ENCODE peak calls at places on chromosomes 2 and 18, in ten cellular contexts. One of them, this sample, is unnamed.

GRCh38 chr2:85675427-85675826 is 7.4 kb upstream of the SFTPB start:
- DNase-seq in spleen: no peak
- DNase-seq in stomach: no peak
- DNase-seq in right lobe of liver: no peak
- DNase-seq in GM12865: no peak
- DNase-seq in fibroblast of lung: no peak
- DNase-seq in cardiac muscle cell: no peak
- DNase-seq in nephron progenitor cell: no peak
- DNase-seq in heart right ventricle: no peak
- DNase-seq in fibroblast of pulmonary artery: no peak
- DNase-seq in this sample: no peak

GRCh38 chr2:101528501-101528900 is 53.6 kb upstream of the RFX8 start:
- DNase-seq in spleen: no peak
- DNase-seq in stomach: no peak
- DNase-seq in right lobe of liver: no peak
- DNase-seq in GM12865: no peak
- DNase-seq in fibroblast of lung: no peak
- DNase-seq in cardiac muscle cell: no peak
- DNase-seq in nephron progenitor cell: no peak
- DNase-seq in heart right ventricle: no peak
- DNase-seq in fibroblast of pulmonary artery: no peak
- DNase-seq in this sample: no peak

GRCh38 chr2:56874717-56875116 is 690.9 kb downstream of the CCDC85A start:
- DNase-seq in spleen: no peak
- DNase-seq in stomach: no peak
- DNase-seq in right lobe of liver: no peak
- DNase-seq in GM12865: no peak
- DNase-seq in fibroblast of lung: no peak
- DNase-seq in cardiac muscle cell: no peak
- DNase-seq in nephron progenitor cell: no peak
- DNase-seq in heart right ventricle: no peak
- DNase-seq in fibroblast of pulmonary artery: no peak
- DNase-seq in this sample: no peak

GRCh38 chr18:60662491-60662890 is 289.9 kb upstream of the MC4R start:
- DNase-seq in spleen: peak; percentile 62
- DNase-seq in stomach: no peak
- DNase-seq in right lobe of liver: no peak
- DNase-seq in GM12865: no peak
- DNase-seq in fibroblast of lung: no peak
- DNase-seq in cardiac muscle cell: no peak
- DNase-seq in nephron progenitor cell: no peak
- DNase-seq in heart right ventricle: no peak
- DNase-seq in fibroblast of pulmonary artery: no peak
- DNase-seq in this sample: no peak

GRCh38 chr2:187233811-187234210 is 214.2 kb downstream of the CALCRL start:
- DNase-seq in spleen: no peak
- DNase-seq in stomach: no peak
- DNase-seq in right lobe of liver: no peak
- DNase-seq in GM12865: no peak
- DNase-seq in fibroblast of lung: no peak
- DNase-seq in cardiac muscle cell: peak; percentile 10
- DNase-seq in nephron progenitor cell: no peak
- DNase-seq in heart right ventricle: no peak
- DNase-seq in fibroblast of pulmonary artery: peak; percentile 35
- DNase-seq in this sample: no peak

GRCh38 chr18:52435301-52435700 is 95.3 kb downstream of the DCC start:
- DNase-seq in spleen: no peak
- DNase-seq in stomach: no peak
- DNase-seq in right lobe of liver: no peak
- DNase-seq in GM12865: no peak
- DNase-seq in fibroblast of lung: no peak
- DNase-seq in cardiac muscle cell: no peak
- DNase-seq in nephron progenitor cell: no peak
- DNase-seq in heart right ventricle: no peak
- DNase-seq in fibroblast of pulmonary artery: no peak
- DNase-seq in this sample: no peak

GRCh38 chr18:62109676-62110075 is 77.2 kb downstream of the PIGN start:
- DNase-seq in spleen: no peak
- DNase-seq in stomach: no peak
- DNase-seq in right lobe of liver: no peak
- DNase-seq in GM12865: no peak
- DNase-seq in fibroblast of lung: peak; percentile 63
- DNase-seq in cardiac muscle cell: no peak
- DNase-seq in nephron progenitor cell: no peak
- DNase-seq in heart right ventricle: no peak
- DNase-seq in fibroblast of pulmonary artery: no peak
- DNase-seq in this sample: no peak

GRCh38 chr2:57880446-57880845 is 166.2 kb upstream of the VRK2 start:
- DNase-seq in spleen: no peak
- DNase-seq in stomach: no peak
- DNase-seq in right lobe of liver: no peak
- DNase-seq in GM12865: no peak
- DNase-seq in fibroblast of lung: no peak
- DNase-seq in cardiac muscle cell: peak; percentile 11
- DNase-seq in nephron progenitor cell: no peak
- DNase-seq in heart right ventricle: no peak
- DNase-seq in fibroblast of pulmonary artery: no peak
- DNase-seq in this sample: no peak

DNA sequence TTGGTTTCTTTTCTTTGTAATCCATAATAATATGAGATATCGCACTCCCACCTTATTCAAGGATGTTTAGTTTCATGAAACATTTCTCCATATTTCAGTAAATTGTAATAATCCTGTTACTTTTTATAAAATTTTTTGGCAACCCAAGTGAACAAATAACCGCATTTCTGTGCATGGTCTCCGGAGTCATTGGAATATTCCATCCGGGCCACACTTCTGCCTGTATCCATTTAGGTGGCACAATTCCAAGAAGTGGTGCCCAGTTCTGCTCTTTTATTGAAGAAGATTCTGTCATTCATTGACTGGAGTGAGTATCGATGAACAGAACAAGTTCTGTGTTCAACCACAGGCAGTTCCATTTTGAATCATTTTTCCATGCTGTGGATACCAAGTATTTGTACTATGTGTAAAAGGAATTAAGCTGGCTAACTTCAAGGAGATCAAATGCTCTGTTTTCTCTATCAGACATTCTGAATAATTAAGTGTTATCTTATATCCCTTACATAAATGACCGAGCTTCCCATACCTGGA is 26.6 kb upstream of the ICOS start:
- DNase-seq in spleen: no peak
- DNase-seq in stomach: no peak
- DNase-seq in right lobe of liver: no peak
- DNase-seq in GM12865: no peak
- DNase-seq in fibroblast of lung: no peak
- DNase-seq in cardiac muscle cell: no peak
- DNase-seq in nephron progenitor cell: no peak
- DNase-seq in heart right ventricle: no peak
- DNase-seq in fibroblast of pulmonary artery: no peak
- DNase-seq in this sample: no peak
- TF ChIP-seq CTCF in spleen: no peak
- TF ChIP-seq CTCF in stomach: no peak
- TF ChIP-seq CTCF in right lobe of liver: no peak
- TF ChIP-seq CTCF in GM12865: no peak
- TF ChIP-seq CTCF in fibroblast of lung: no peak
- TF ChIP-seq CTCF in cardiac muscle cell: no peak
- TF ChIP-seq CTCF in nephron progenitor cell: no peak
- TF ChIP-seq CTCF in heart right ventricle: no peak
- TF ChIP-seq CTCF in fibroblast of pulmonary artery: no peak
- TF ChIP-seq CTCF in this sample: no peak

GRCh38 chr2:208360259-208361076 is 46.1 kb upstream of the PTH2R start:
- DNase-seq in spleen: peak; percentile 77
- DNase-seq in stomach: no peak
- DNase-seq in right lobe of liver: no peak
- DNase-seq in GM12865: no peak
- DNase-seq in fibroblast of lung: no peak
- DNase-seq in cardiac muscle cell: no peak
- DNase-seq in nephron progenitor cell: no peak
- DNase-seq in heart right ventricle: no peak
- DNase-seq in fibroblast of pulmonary artery: no peak
- DNase-seq in this sample: no peak

GRCh38 chr2:208354964-208355381 is 51.6 kb upstream of the PTH2R start:
- DNase-seq in spleen: no peak
- DNase-seq in stomach: no peak
- DNase-seq in right lobe of liver: no peak
- DNase-seq in GM12865: no peak
- DNase-seq in fibroblast of lung: no peak
- DNase-seq in cardiac muscle cell: no peak
- DNase-seq in nephron progenitor cell: no peak
- DNase-seq in heart right ventricle: no peak
- DNase-seq in fibroblast of pulmonary artery: no peak
- DNase-seq in this sample: no peak

GRCh38 chr2:208358758-208359631 is 47.6 kb upstream of the PTH2R start:
- DNase-seq in spleen: no peak
- DNase-seq in stomach: no peak
- DNase-seq in right lobe of liver: no peak
- DNase-seq in GM12865: no peak
- DNase-seq in fibroblast of lung: no peak
- DNase-seq in cardiac muscle cell: peak; percentile 35
- DNase-seq in nephron progenitor cell: no peak
- DNase-seq in heart right ventricle: no peak
- DNase-seq in fibroblast of pulmonary artery: peak; percentile 34
- DNase-seq in this sample: no peak

GRCh38 chr2:208359632-208359986 is 47.0 kb upstream of the PTH2R start:
- DNase-seq in spleen: peak; percentile 86
- DNase-seq in stomach: no peak
- DNase-seq in right lobe of liver: peak; percentile 28
- DNase-seq in GM12865: no peak
- DNase-seq in fibroblast of lung: no peak
- DNase-seq in cardiac muscle cell: no peak
- DNase-seq in nephron progenitor cell: no peak
- DNase-seq in heart right ventricle: peak; percentile 21
- DNase-seq in fibroblast of pulmonary artery: no peak
- DNase-seq in this sample: no peak

GRCh38 chr2:208356846-208357574 is 49.6 kb upstream of the PTH2R start:
- DNase-seq in spleen: no peak
- DNase-seq in stomach: no peak
- DNase-seq in right lobe of liver: no peak
- DNase-seq in GM12865: no peak
- DNase-seq in fibroblast of lung: peak; percentile 6
- DNase-seq in cardiac muscle cell: no peak
- DNase-seq in nephron progenitor cell: no peak
- DNase-seq in heart right ventricle: no peak
- DNase-seq in fibroblast of pulmonary artery: no peak
- DNase-seq in this sample: no peak
- TF ChIP-seq CTCF in spleen: no peak
- TF ChIP-seq CTCF in stomach: no peak
- TF ChIP-seq CTCF in right lobe of liver: peak; percentile 10
- TF ChIP-seq CTCF in GM12865: no peak
- TF ChIP-seq CTCF in fibroblast of lung: no peak
- TF ChIP-seq CTCF in cardiac muscle cell: no peak
- TF ChIP-seq CTCF in nephron progenitor cell: no peak
- TF ChIP-seq CTCF in heart right ventricle: no peak
- TF ChIP-seq CTCF in fibroblast of pulmonary artery: no peak
- TF ChIP-seq CTCF in this sample: no peak

DNA sequence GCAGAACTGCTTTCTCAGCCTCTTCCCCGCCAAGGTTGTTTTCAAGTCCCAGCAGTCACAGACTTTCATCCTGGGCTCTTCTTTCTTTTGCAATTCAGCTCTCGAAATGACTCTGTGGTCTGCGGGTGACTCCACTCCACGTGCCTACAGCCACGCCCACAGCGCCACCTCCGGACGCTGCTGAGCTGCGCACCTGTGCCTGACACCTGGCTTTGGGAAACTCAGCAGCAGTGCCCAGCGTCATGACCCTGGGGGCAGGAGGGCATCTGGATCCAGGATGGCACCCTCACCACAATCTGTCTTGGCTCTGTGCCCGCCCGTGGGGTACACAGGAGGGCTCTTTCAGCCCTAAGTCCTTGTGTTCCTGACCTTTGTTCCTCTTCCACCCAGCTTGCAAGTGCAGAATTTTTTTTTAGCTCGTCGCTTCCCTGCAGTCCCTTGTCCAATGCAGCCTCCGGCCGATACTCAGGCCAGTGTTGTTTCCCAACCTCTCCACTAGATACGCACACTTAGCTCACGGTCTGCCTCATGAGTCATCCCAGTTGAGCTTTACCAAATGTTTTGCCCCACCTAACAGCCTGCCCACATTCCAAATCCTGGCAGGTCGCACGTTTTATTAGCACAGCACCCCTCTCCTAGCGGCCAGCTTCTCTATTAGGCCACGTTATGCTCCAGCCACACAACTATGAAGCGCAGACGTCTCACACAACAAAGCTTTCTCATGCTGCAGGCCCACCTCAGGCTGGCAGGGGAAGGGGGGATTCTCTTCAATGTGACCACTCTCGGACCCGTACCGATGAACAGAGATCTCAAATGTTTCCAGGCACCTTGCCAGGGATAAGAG is 6.5 kb upstream of the CAPN10 start:
- DNase-seq in spleen: peak; percentile 92
- DNase-seq in stomach: peak; percentile 78
- DNase-seq in right lobe of liver: peak; percentile 81
- DNase-seq in GM12865: peak; percentile 92
- DNase-seq in fibroblast of lung: peak; percentile 97
- DNase-seq in cardiac muscle cell: peak; percentile 94
- DNase-seq in nephron progenitor cell: no peak
- DNase-seq in heart right ventricle: peak; percentile 40
- DNase-seq in fibroblast of pulmonary artery: peak; percentile 94
- DNase-seq in this sample: peak; percentile 90
- TF ChIP-seq CTCF in spleen: peak; percentile 34
- TF ChIP-seq CTCF in stomach: peak; percentile 26
- TF ChIP-seq CTCF in right lobe of liver: peak; percentile 57
- TF ChIP-seq CTCF in GM12865: peak; percentile 70
- TF ChIP-seq CTCF in fibroblast of lung: no peak
- TF ChIP-seq CTCF in cardiac muscle cell: peak; percentile 1
- TF ChIP-seq CTCF in nephron progenitor cell: no peak
- TF ChIP-seq CTCF in heart right ventricle: no peak
- TF ChIP-seq CTCF in fibroblast of pulmonary artery: no peak
- TF ChIP-seq CTCF in this sample: peak; percentile 44

GRCh38 chr18:47775961-47776360 is 154.5 kb downstream of the SMAD2 start:
- DNase-seq in spleen: no peak
- DNase-seq in stomach: no peak
- DNase-seq in right lobe of liver: no peak
- DNase-seq in GM12865: peak; percentile 29
- DNase-seq in fibroblast of lung: peak; percentile 8
- DNase-seq in cardiac muscle cell: peak; percentile 41
- DNase-seq in nephron progenitor cell: no peak
- DNase-seq in heart right ventricle: no peak
- DNase-seq in fibroblast of pulmonary artery: peak; percentile 60
- DNase-seq in this sample: no peak

GRCh38 chr18:47780011-47780725 is 150.3 kb downstream of the SMAD2 start:
- DNase-seq in spleen: no peak
- DNase-seq in stomach: no peak
- DNase-seq in right lobe of liver: no peak
- DNase-seq in GM12865: no peak
- DNase-seq in fibroblast of lung: no peak
- DNase-seq in cardiac muscle cell: no peak
- DNase-seq in nephron progenitor cell: no peak
- DNase-seq in heart right ventricle: no peak
- DNase-seq in fibroblast of pulmonary artery: no peak
- DNase-seq in this sample: no peak

GRCh38 chr18:47773931-47774330 is 156.5 kb downstream of the SMAD2 start:
- DNase-seq in spleen: no peak
- DNase-seq in stomach: no peak
- DNase-seq in right lobe of liver: no peak
- DNase-seq in GM12865: no peak
- DNase-seq in fibroblast of lung: no peak
- DNase-seq in cardiac muscle cell: no peak
- DNase-seq in nephron progenitor cell: no peak
- DNase-seq in heart right ventricle: no peak
- DNase-seq in fibroblast of pulmonary artery: no peak
- DNase-seq in this sample: no peak

GRCh38 chr18:47779381-47779780 is 151.1 kb downstream of the SMAD2 start:
- DNase-seq in spleen: no peak
- DNase-seq in stomach: no peak
- DNase-seq in right lobe of liver: no peak
- DNase-seq in GM12865: no peak
- DNase-seq in fibroblast of lung: no peak
- DNase-seq in cardiac muscle cell: no peak
- DNase-seq in nephron progenitor cell: no peak
- DNase-seq in heart right ventricle: no peak
- DNase-seq in fibroblast of pulmonary artery: peak; percentile 29
- DNase-seq in this sample: no peak

GRCh38 chr18:47777626-47778025 is 152.8 kb downstream of the SMAD2 start:
- DNase-seq in spleen: no peak
- DNase-seq in stomach: no peak
- DNase-seq in right lobe of liver: no peak
- DNase-seq in GM12865: no peak
- DNase-seq in fibroblast of lung: no peak
- DNase-seq in cardiac muscle cell: no peak
- DNase-seq in nephron progenitor cell: no peak
- DNase-seq in heart right ventricle: no peak
- DNase-seq in fibroblast of pulmonary artery: no peak
- DNase-seq in this sample: no peak
- TF ChIP-seq CTCF in spleen: no peak
- TF ChIP-seq CTCF in stomach: no peak
- TF ChIP-seq CTCF in right lobe of liver: no peak
- TF ChIP-seq CTCF in GM12865: no peak
- TF ChIP-seq CTCF in fibroblast of lung: no peak
- TF ChIP-seq CTCF in cardiac muscle cell: no peak
- TF ChIP-seq CTCF in nephron progenitor cell: no peak
- TF ChIP-seq CTCF in heart right ventricle: no peak
- TF ChIP-seq CTCF in fibroblast of pulmonary artery: no peak
- TF ChIP-seq CTCF in this sample: no peak

This sample was measured in MM.1S.